ENCODE peak calls at places on chromosome 5, in four cellular contexts. Y is prostate gland, W is psoas muscle, M is heart right ventricle. R is an unnamed sample.
A peak's percentile ranks its signal among the peaks of the same experiment; 100 is the strongest.

GRCh38 chr5:170312666-170313065 is 15.1 kb upstream of the LCP2 start:
- DNase-seq in Y (no peak), W (no peak), M (no peak), R (peak; percentile 67)

GRCh38 chr5:60507687-60508086 is 192.3 kb downstream of the DEPDC1B start:
- DNase-seq in Y (no peak), W (no peak), M (no peak), R (no peak)

GRCh38 chr5:162603399-162603798 is 535.8 kb downstream of the GABRG2 start:
- DNase-seq in Y (no peak), W (no peak), M (no peak), R (no peak)

GRCh38 chr5:112333236-112333850 is 85.7 kb downstream of the EPB41L4A start:
- DNase-seq in Y (no peak), W (no peak), M (no peak), R (no peak)

GRCh38 chr5:17315710-17316221 is 98.3 kb downstream of the BASP1 start:
- DNase-seq in Y (no peak), W (no peak), M (no peak), R (no peak)

GRCh38 chr5:179209359-179210150 is 135.7 kb downstream of the ADAMTS2 start:
- DNase-seq in Y (no peak), W (peak; percentile 49), M (no peak), R (no peak)

GRCh38 chr5:135428586-135428985 is 18.6 kb downstream of the DCANP1 start:
- DNase-seq in Y (no peak), W (no peak), M (no peak), R (no peak)

GRCh38 chr5:24854350-24854749 is 209.6 kb upstream of the CDH10 start:
- DNase-seq in Y (no peak), W (no peak), M (no peak), R (no peak)

GRCh38 chr5:155008669-155009068 is 4.9 kb upstream of the KIF4B start:
- DNase-seq in Y (no peak), W (no peak), M (no peak), R (no peak)

GRCh38 chr5:77935516-77936364 is 159.6 kb upstream of the TBCA start:
- DNase-seq in Y (no peak), W (no peak), M (no peak), R (no peak)

GRCh38 chr5:88787856-88788255 is 95.1 kb downstream of the MEF2C start:
- DNase-seq in Y (no peak), W (no peak), M (no peak), R (no peak)

GRCh38 chr5:147565524-147565923 is 55.7 kb upstream of the DPYSL3 start:
- DNase-seq in Y (no peak), W (no peak), M (no peak), R (no peak)

GRCh38 chr5:131488463-131488862 is 146.6 kb downstream of the RAPGEF6 start:
- DNase-seq in Y (no peak), W (no peak), M (no peak), R (no peak)

GRCh38 chr5:59555596-59555995 is 337.9 kb downstream of the PDE4D start:
- DNase-seq in Y (no peak), W (no peak), M (no peak), R (no peak)

GRCh38 chr5:137296213-137296702 is 202.9 kb downstream of the SPOCK1 start:
- DNase-seq in Y (no peak), W (no peak), M (no peak), R (no peak)

GRCh38 chr5:73367650-73368049 is 80.9 kb downstream of the FOXD1 start:
- DNase-seq in Y (no peak), W (no peak), M (no peak), R (no peak)

GRCh38 chr5:97231025-97231636 is 48.1 kb upstream of the RIOK2 start:
- DNase-seq in Y (peak; percentile 34), W (no peak), M (peak; percentile 56), R (peak; percentile 18)

GRCh38 chr5:129410488-129410887 is 49.6 kb upstream of the ADAMTS19 start:
- DNase-seq in Y (no peak), W (no peak), M (no peak), R (no peak)

GRCh38 chr5:16529319-16529718 is 63.7 kb upstream of the ZNF622 start:
- DNase-seq in Y (no peak), W (no peak), M (no peak), R (no peak)

GRCh38 chr5:123156577-123157296 is 67.7 kb downstream of the PRDM6 start:
- DNase-seq in Y (no peak), W (no peak), M (no peak), R (no peak)

GRCh38 chr5:62538017-62538942 is 40.3 kb upstream of the LRRC70 start:
- DNase-seq in Y (no peak), W (no peak), M (no peak), R (no peak)

GRCh38 chr5:133754575-133755169 is 142.3 kb upstream of the FSTL4 start:
- DNase-seq in Y (peak; percentile 24), W (no peak), M (no peak), R (no peak)

GRCh38 chr5:31845351-31845750 is 206.4 kb downstream of the PDZD2 start:
- DNase-seq in Y (no peak), W (no peak), M (no peak), R (no peak)

GRCh38 chr5:180873628-180874520 is 12.8 kb upstream of the ZFP62 start:
- DNase-seq in Y (no peak), W (no peak), M (no peak), R (no peak)

GRCh38 chr5:137498736-137499505 is at the start of gene SPOCK1:
- DNase-seq in Y (peak; percentile 68), W (peak; percentile 86), M (peak; percentile 47), R (peak; percentile 74)

GRCh38 chr5:138458353-138458752 is 6.9 kb upstream of the EGR1 start:
- DNase-seq in Y (no peak), W (no peak), M (peak; percentile 46), R (no peak)

GRCh38 chr5:114438471-114438870 is 76.6 kb downstream of the KCNN2 start:
- DNase-seq in Y (no peak), W (no peak), M (no peak), R (no peak)

GRCh38 chr5:25688156-25688555 is 1043.4 kb upstream of the CDH10 start:
- DNase-seq in Y (no peak), W (no peak), M (no peak), R (no peak)

GRCh38 chr5:29930316-29930715 is 1263.2 kb upstream of the CDH6 start:
- DNase-seq in Y (no peak), W (no peak), M (no peak), R (no peak)

GRCh38 chr5:60410427-60410826 is 289.5 kb downstream of the DEPDC1B start:
- DNase-seq in Y (no peak), W (no peak), M (no peak), R (no peak)

GRCh38 chr5:53397845-53398244 is 82.6 kb upstream of the FST start:
- DNase-seq in Y (no peak), W (no peak), M (peak; percentile 30), R (peak; percentile 80)

GRCh38 chr5:42745426-42745825 is 11.2 kb upstream of the CCDC152 start:
- DNase-seq in Y (no peak), W (no peak), M (no peak), R (no peak)

GRCh38 chr5:139636207-139636792 is 11.8 kb upstream of the CXXC5 start:
- DNase-seq in Y (no peak), W (no peak), M (no peak), R (no peak)

GRCh38 chr5:128464596-128464995 is 73.4 kb downstream of the FBN2 start:
- DNase-seq in Y (no peak), W (no peak), M (peak; percentile 6), R (no peak)

GRCh38 chr5:73668017-73668416 is 42.0 kb downstream of the ARHGEF28 start:
- DNase-seq in Y (no peak), W (no peak), M (no peak), R (no peak)

GRCh38 chr5:138570871-138571270 is 4.3 kb downstream of the HSPA9 start:
- DNase-seq in Y (no peak), W (no peak), M (no peak), R (no peak)

GRCh38 chr5:177233206-177233605 is 70.3 kb downstream of the RAB24 start:
- DNase-seq in Y (no peak), W (no peak), M (no peak), R (no peak)
- TF ChIP-seq CTCF in Y (no peak), W (no peak), M (no peak), R (no peak)

GRCh38 chr5:95823738-95824609 is 1.4 kb upstream of the GLRX start:
- DNase-seq in Y (no peak), W (peak; percentile 82), M (peak; percentile 66), R (peak; percentile 92)

GRCh38 chr5:95821110-95822021 is 1.2 kb downstream of the GLRX start:
- DNase-seq in Y (no peak), W (no peak), M (no peak), R (no peak)

GRCh38 chr5:95822408-95823240 is at the start of gene GLRX:
- DNase-seq in Y (peak; percentile 78), W (peak; percentile 84), M (peak; percentile 75), R (peak; percentile 73)

GRCh38 chr5:95823241-95823737 is 763 bp upstream of the GLRX start:
- DNase-seq in Y (no peak), W (no peak), M (no peak), R (no peak)

GRCh38 chr5:95822038-95822407 is 503 bp downstream of the GLRX start:
- DNase-seq in Y (peak; percentile 52), W (peak; percentile 77), M (peak; percentile 77), R (peak; percentile 58)
- H3K4me1 ChIP-seq in Y (peaks cover 3% of the 10 kb centered on the region), W (peaks cover 53% of the 10 kb centered on the region), M (peaks cover 64% of the 10 kb centered on the region), R (peaks cover 55% of the 10 kb centered on the region)

DNA sequence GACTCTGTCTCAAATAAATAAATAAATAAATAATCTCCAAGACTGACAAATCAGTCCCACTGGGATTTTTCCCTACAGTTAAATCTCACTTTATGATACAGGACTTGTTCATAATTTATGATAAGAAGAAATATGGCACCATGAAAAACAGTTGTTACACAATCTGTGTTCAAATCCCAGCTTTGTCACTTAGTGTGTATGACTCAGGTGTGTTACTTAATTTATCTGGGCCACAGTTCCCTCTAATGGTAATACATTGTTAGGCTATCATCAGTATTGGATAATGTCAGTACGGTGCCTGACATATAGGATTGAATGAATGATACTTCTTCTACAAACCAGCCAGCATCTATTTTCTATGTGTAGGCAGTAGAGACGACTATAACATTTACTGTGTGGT is 23.1 kb downstream of the SLC36A3 start:
- DNase-seq in Y (no peak), W (no peak), M (no peak), R (no peak)
- TF ChIP-seq CTCF in Y (no peak), W (no peak), M (no peak), R (no peak)

GRCh38 chr5:14178671-14179211 is 35.6 kb downstream of the TRIO start:
- DNase-seq in Y (no peak), W (no peak), M (no peak), R (no peak)

GRCh38 chr5:14180437-14180836 is 37.3 kb downstream of the TRIO start:
- DNase-seq in Y (no peak), W (no peak), M (no peak), R (no peak)

GRCh38 chr5:14177651-14178050 is 34.5 kb downstream of the TRIO start:
- DNase-seq in Y (no peak), W (no peak), M (no peak), R (no peak)

GRCh38 chr5:14178091-14178490 is 34.9 kb downstream of the TRIO start:
- DNase-seq in Y (no peak), W (no peak), M (no peak), R (no peak)

DNA sequence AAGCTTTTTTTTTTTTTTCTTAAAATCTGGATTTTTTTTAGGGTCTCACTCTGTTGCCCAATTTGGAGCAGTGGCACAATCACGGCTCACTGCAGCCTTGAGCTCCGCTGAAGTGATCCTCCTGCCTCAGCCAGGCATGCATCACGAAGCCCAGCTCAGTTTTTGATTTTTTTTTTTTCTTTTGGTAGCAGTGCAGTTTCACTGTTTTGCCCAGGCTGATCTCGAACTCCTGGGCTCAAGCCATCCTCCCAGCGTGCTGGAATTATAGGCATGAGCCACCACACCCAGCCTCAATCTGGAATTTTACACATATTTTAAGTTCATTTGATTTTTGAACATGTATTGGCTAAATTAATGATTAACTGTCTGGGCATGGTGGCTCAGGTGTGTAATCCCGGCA is 36.3 kb downstream of the TRIO start:
- DNase-seq in Y (no peak), W (no peak), M (no peak), R (no peak)
- H3K4me1 ChIP-seq in Y (no peaks in the 10 kb centered on the region), W (peaks cover 61% of the 10 kb centered on the region), M (peaks cover 54% of the 10 kb centered on the region), R (peaks cover 40% of the 10 kb centered on the region)